ENCODE peak calls at places on chromosomes 3 and 15, in four cellular contexts. U, P, R and M are unnamed samples.

GRCh38 chr3:11455977-11456376 is 183.8 kb downstream of the ATG7 start:
- DNase-seq in P (no peak), R (no peak), U (no peak), M (no peak)

GRCh38 chr3:4977889-4978258 is 1.4 kb upstream of the BHLHE40 start:
- DNase-seq in R (no peak), P (no peak), U (no peak), M (no peak)

GRCh38 chr3:25033407-25034029 is 394.5 kb upstream of the RARB start:
- DNase-seq in P (peak; percentile 13), R (peak; percentile 16), U (peak; percentile 65), M (peak; percentile 9)

GRCh38 chr3:71565326-71565725 is 18.2 kb downstream of the FOXP1 start:
- DNase-seq in R (no peak), U (no peak), P (no peak), M (no peak)

GRCh38 chr3:81302045-81302444 is 459.4 kb downstream of the GBE1 start:
- DNase-seq in R (peak; percentile 1), P (peak; percentile 58), U (peak; percentile 44), M (no peak)

GRCh38 chr15:81001180-81002003 is 669 bp downstream of the TLNRD1 start:
- DNase-seq in R (peak; percentile 64), U (peak; percentile 61), P (peak; percentile 53), M (peak; percentile 51)

GRCh38 chr3:88076712-88077111 is 17.7 kb downstream of the ZNF654 start:
- DNase-seq in P (no peak), U (no peak), R (no peak), M (no peak)

GRCh38 chr3:125129512-125129962 is 73.7 kb upstream of the HEG1 start:
- DNase-seq in P (peak; percentile 100), U (peak; percentile 40), R (no peak), M (no peak)

GRCh38 chr3:146781606-146782005 is 176.5 kb upstream of the PLSCR5 start:
- DNase-seq in R (no peak), U (no peak), P (no peak), M (no peak)

GRCh38 chr3:68666409-68667193 is 265.7 kb downstream of the TAFA4 start:
- DNase-seq in R (no peak), P (no peak), U (no peak), M (no peak)

GRCh38 chr3:135965506-135966348 is at the start of gene PPP2R3A:
- DNase-seq in P (peak; percentile 84), R (peak; percentile 75), U (peak; percentile 87), M (peak; percentile 81)

GRCh38 chr3:11567516-11568467 is 75.9 kb downstream of the VGLL4 start:
- DNase-seq in R (no peak), P (peak; percentile 84), U (no peak), M (no peak)